ENCODE peak calls at places on chromosome 18, in seven cellular contexts. F, P, M, C, Z, E and B are unnamed samples.
A peak's percentile ranks its signal among the peaks of the same experiment; 100 is the strongest.

GRCh38 chr18:68417166-68417776 is 297.6 kb downstream of the TMX3 start:
- DNase-seq in E (no peak), Z (peak; percentile 42), F (peak; percentile 35), C (no peak), P (peak; percentile 23), M (no peak), B (no peak)

GRCh38 chr18:45541421-45541820 is 73.9 kb upstream of the SLC14A2 start:
- DNase-seq in E (no peak), P (no peak), M (no peak), C (no peak), Z (no peak), F (no peak), B (no peak)

GRCh38 chr18:68072744-68073143 is 556.2 kb upstream of the DSEL start:
- DNase-seq in C (no peak), F (no peak), Z (no peak), E (no peak), M (no peak), P (no peak), B (no peak)

GRCh38 chr18:31513189-31513907 is 15.4 kb downstream of the DSG2 start:
- DNase-seq in E (peak; percentile 63), P (no peak), C (peak; percentile 21), M (peak; percentile 45), F (no peak), Z (peak; percentile 79), B (peak; percentile 89)

GRCh38 chr18:22447770-22448169 is 30.1 kb upstream of the CTAGE1 start:
- DNase-seq in P (no peak), Z (no peak), F (no peak), M (no peak), C (no peak), E (no peak), B (no peak)

GRCh38 chr18:65938592-65939372 is 188.0 kb downstream of the CDH7 start:
- DNase-seq in M (peak; percentile 31), E (peak; percentile 7), C (peak; percentile 31), F (peak; percentile 58), Z (peak; percentile 31), P (peak; percentile 2), B (no peak)

GRCh38 chr18:77056399-77057015 is 76.1 kb downstream of the MBP start:
- DNase-seq in F (no peak), P (peak; percentile 41), M (no peak), Z (peak; percentile 62), E (peak; percentile 78), C (no peak), B (no peak)

GRCh38 chr18:21316296-21316695 is 74.3 kb downstream of the GREB1L start:
- DNase-seq in Z (no peak), F (no peak), C (no peak), E (no peak), M (no peak), P (no peak), B (no peak)

GRCh38 chr18:13124411-13124810 is 94.1 kb upstream of the LDLRAD4 start:
- DNase-seq in F (no peak), C (no peak), P (no peak), Z (no peak), E (no peak), M (no peak), B (no peak)

GRCh38 chr18:44671914-44672313 is 8.8 kb upstream of the SETBP1 start:
- DNase-seq in C (no peak), Z (no peak), E (no peak), P (no peak), M (no peak), F (no peak), B (no peak)

GRCh38 chr18:58937913-58938312 is 73.2 kb downstream of the ZNF532 start:
- DNase-seq in E (no peak), Z (peak; percentile 21), P (peak; percentile 28), C (no peak), M (no peak), F (no peak), B (no peak)

GRCh38 chr18:71939483-71939882 is 604.7 kb downstream of the CBLN2 start:
- DNase-seq in Z (no peak), M (no peak), E (no peak), F (no peak), P (no peak), C (no peak), B (no peak)

GRCh38 chr18:69963196-69963595 is 15.5 kb upstream of the CD226 start:
- DNase-seq in F (no peak), P (no peak), E (no peak), C (no peak), M (no peak), Z (no peak), B (no peak)

DNA sequence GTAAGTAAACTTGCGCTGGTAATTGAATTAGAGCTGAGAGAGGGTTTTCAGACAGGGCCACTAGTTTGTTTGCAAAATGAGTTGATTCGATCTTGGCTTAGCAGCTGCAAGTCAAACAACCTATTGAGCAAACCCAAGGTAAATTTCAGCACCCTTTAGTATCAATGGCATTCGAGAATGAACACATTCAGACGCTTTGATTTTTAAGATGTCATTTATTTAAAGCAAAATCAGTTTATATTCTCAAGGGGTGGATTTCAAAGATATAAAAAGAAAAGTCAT is 44.2 kb downstream of the TGIF1 start:
- DNase-seq in M (no peak), E (no peak), F (no peak), C (no peak), Z (no peak), P (no peak), B (no peak)
- H3K4me3 ChIP-seq in M (no peak overlapping the region), E (no peak overlapping the region), F (no peak overlapping the region), C (no peak overlapping the region), Z (no peak overlapping the region), P (no peak overlapping the region), B (no peak overlapping the region)

GRCh38 chr18:24354278-24354677 is 43.3 kb downstream of the OSBPL1A start:
- DNase-seq in F (no peak), M (no peak), C (no peak), Z (no peak), E (no peak), P (no peak), B (no peak)
- H3K4me3 ChIP-seq in F (no peak overlapping the region), M (no peak overlapping the region), C (no peak overlapping the region), Z (no peak overlapping the region), E (no peak overlapping the region), P (no peak overlapping the region), B (no peak overlapping the region)

DNA sequence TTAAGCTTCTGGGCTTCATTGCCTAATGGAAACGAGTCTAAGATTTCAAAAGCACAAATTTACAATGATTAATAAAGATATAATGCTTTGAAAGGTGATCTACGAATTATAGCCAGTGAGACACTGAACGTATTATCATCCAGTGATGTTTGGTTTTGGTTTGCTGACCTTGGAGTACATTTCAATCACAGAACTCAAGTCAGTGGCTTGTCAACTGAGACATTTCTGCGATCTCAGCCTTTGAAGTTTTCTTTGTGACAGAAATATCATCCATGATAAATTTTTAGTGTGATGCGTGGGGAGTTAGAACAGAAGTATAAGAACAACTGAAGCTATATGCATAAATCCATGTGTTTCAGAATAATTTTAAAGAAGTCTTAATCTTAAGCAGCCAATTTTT is 263.8 kb downstream of the TCF4 start:
- DNase-seq in P (no peak), F (no peak), E (no peak), Z (no peak), M (no peak), C (no peak), B (no peak)
- H3K4me3 ChIP-seq in P (no peak overlapping the region), F (no peak overlapping the region), E (no peak overlapping the region), Z (no peak overlapping the region), M (no peak overlapping the region), C (no peak overlapping the region), B (no peak overlapping the region)

DNA sequence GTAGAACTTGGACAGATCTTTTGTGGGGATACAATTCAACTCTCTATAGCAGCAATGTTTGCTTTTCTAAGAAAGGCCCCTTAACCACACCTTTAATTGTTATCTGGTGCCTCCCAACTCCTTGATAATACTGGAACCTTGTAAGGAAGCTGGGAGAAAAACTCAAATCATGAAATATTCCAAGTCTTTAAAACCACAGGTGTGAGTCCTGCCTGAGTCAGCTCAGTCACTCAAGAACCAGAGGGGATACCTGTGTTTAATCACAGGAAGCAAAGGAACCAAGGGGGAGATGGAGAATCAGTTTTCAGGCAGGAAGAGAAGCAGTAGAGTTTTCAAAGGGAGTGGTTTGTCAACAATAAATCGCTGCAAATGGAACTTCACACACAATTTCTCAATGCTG is 159.9 kb downstream of the LAMA3 start:
- DNase-seq in F (no peak), C (no peak), Z (no peak), E (no peak), P (no peak), M (no peak), B (no peak)
- H3K4me3 ChIP-seq in F (no peak overlapping the region), C (no peak overlapping the region), Z (no peak overlapping the region), E (no peak overlapping the region), P (no peak overlapping the region), M (no peak overlapping the region), B (no peak overlapping the region)

GRCh38 chr18:9874730-9875129 is 11.0 kb upstream of the TXNDC2 start:
- DNase-seq in E (no peak), C (no peak), Z (no peak), P (peak; percentile 44), M (no peak), F (peak; percentile 28), B (no peak)
- H3K4me3 ChIP-seq in E (no peak overlapping the region), C (no peak overlapping the region), Z (no peak overlapping the region), P (no peak overlapping the region), M (no peak overlapping the region), F (no peak overlapping the region), B (no peak overlapping the region)

GRCh38 chr18:49487711-49488310 is 777 bp upstream of the C18orf32 start:
- DNase-seq in M (no peak), P (peak; percentile 36), F (no peak), E (no peak), C (no peak), Z (no peak), B (no peak)
- H3K4me3 ChIP-seq in M (no peak overlapping the region), P (peak overlapping the region; percentile 79), F (no peak overlapping the region), E (no peak overlapping the region), C (peak overlapping the region; percentile 75), Z (peak overlapping the region; percentile 80), B (peak overlapping the region; percentile 62)

GRCh38 chr18:62577748-62578147 is 54.9 kb downstream of the ZCCHC2 start:
- DNase-seq in E (no peak), C (no peak), F (peak; percentile 10), Z (peak; percentile 22), M (no peak), P (no peak), B (no peak)
- H3K4me3 ChIP-seq in E (no peak overlapping the region), C (no peak overlapping the region), F (no peak overlapping the region), Z (no peak overlapping the region), M (no peak overlapping the region), P (no peak overlapping the region), B (no peak overlapping the region)

DNA sequence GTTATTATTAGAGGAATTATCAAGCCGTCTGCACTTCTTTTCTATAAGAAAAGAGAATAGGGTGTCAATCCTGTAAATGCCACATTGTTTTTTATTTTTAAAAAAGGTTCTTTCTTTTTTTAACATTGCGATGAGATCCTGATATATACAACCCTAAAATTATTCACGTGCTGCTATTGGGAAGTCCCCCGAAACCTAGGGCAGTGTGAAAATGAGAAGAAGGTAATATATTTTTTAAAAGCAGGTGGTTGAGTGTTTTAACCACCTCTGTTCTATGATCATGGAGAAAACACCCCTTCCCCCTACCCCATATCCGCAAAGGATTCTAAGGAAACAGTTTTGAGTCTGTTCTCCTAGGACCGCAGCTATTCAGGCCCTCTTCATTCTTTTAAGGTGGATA is 94.5 kb upstream of the KLHL14 start:
- DNase-seq in Z (no peak), M (no peak), P (no peak), F (no peak), E (no peak), C (no peak), B (no peak)
- H3K4me3 ChIP-seq in Z (no peak overlapping the region), M (no peak overlapping the region), P (no peak overlapping the region), F (no peak overlapping the region), E (no peak overlapping the region), C (no peak overlapping the region), B (no peak overlapping the region)